ENCODE peak calls at places on chromosome 19, in seven cellular contexts. U is effector memory CD4-positive, alpha-beta T cell; S is heart right ventricle; G is A549; J is SK-N-SH; P is GM23338; D is suprapubic skin. V is an unnamed sample.

GRCh38 chr19:37980419-37980975 is 73.5 kb downstream of the SIPA1L3 start:
- DNase-seq in U (no peak), S (no peak), P (no peak), G (no peak), J (no peak), D (no peak), V (no peak)

GRCh38 chr19:18499055-18499775 is 22.7 kb downstream of the ELL start:
- DNase-seq in P (no peak), S (no peak), D (no peak), U (no peak), G (no peak), J (no peak), V (no peak)

GRCh38 chr19:34838753-34839431 is 65.9 kb upstream of the ZNF599 start:
- DNase-seq in U (no peak), P (peak; percentile 91), D (no peak), J (no peak), G (no peak), S (peak; percentile 33), V (no peak)

GRCh38 chr19:3976495-3977241 is 5.8 kb upstream of the DAPK3 start:
- DNase-seq in G (no peak), U (no peak), S (no peak), J (peak; percentile 19), P (peak; percentile 7), D (no peak), V (peak; percentile 91)

GRCh38 chr19:1936916-1937610 is 3.9 kb upstream of the CSNK1G2 start:
- DNase-seq in J (no peak), P (no peak), S (no peak), D (no peak), G (no peak), U (no peak), V (no peak)

GRCh38 chr19:29507081-29507860 is 18.5 kb upstream of the VSTM2B start:
- DNase-seq in D (no peak), G (no peak), J (no peak), S (no peak), P (peak; percentile 30), U (no peak), V (no peak)

GRCh38 chr19:42313096-42313839 is at the start of gene TMEM145:
- DNase-seq in J (peak; percentile 97), D (no peak), G (peak; percentile 92), P (peak; percentile 84), U (no peak), S (no peak), V (peak; percentile 84)

GRCh38 chr19:19471682-19472081 is 43.7 kb downstream of the TSSK6 start:
- DNase-seq in G (no peak), S (no peak), D (no peak), P (no peak), U (no peak), J (no peak), V (no peak)

GRCh38 chr19:6876790-6877189 is 10.6 kb upstream of the ADGRE1 start:
- DNase-seq in U (no peak), J (no peak), D (no peak), P (no peak), S (no peak), G (no peak), V (no peak)

GRCh38 chr19:11375143-11375948 is 880 bp downstream of the SWSAP1 start:
- DNase-seq in D (no peak), G (no peak), P (peak; percentile 79), J (peak; percentile 60), S (peak; percentile 53), U (peak; percentile 60), V (peak; percentile 69)

GRCh38 chr19:49558591-49558990 is 21.8 kb downstream of the NOSIP start:
- DNase-seq in G (no peak), J (no peak), U (no peak), D (no peak), P (no peak), S (no peak), V (no peak)

GRCh38 chr19:16504271-16504670 is 8.1 kb downstream of the C19orf44 start:
- DNase-seq in P (no peak), U (no peak), G (no peak), J (no peak), D (no peak), S (no peak), V (no peak)

GRCh38 chr19:3365447-3366103 is 808 bp upstream of the NFIC start:
- DNase-seq in U (no peak), S (peak; percentile 61), G (no peak), P (no peak), J (peak; percentile 82), D (no peak), V (peak; percentile 70)

GRCh38 chr19:2462635-2463421 is 6.1 kb upstream of the LMNB2 start:
- DNase-seq in G (no peak), U (no peak), J (peak; percentile 84), S (peak; percentile 87), D (peak; percentile 90), P (peak; percentile 100), V (peak; percentile 69)

GRCh38 chr19:2603320-2603719 is 99.2 kb downstream of the GNG7 start:
- DNase-seq in S (peak; percentile 70), U (no peak), D (peak; percentile 83), G (no peak), P (peak; percentile 75), J (no peak), V (no peak)

GRCh38 chr19:20078696-20079095 is 896 bp downstream of the ZNF90 start:
- DNase-seq in D (no peak), J (peak; percentile 36), U (no peak), S (no peak), G (no peak), P (peak; percentile 55), V (peak; percentile 36)

GRCh38 chr19:1449467-1450442 is at the start of gene APC2:
- DNase-seq in G (peak; percentile 54), P (peak; percentile 95), D (no peak), S (no peak), J (peak; percentile 97), U (no peak), V (peak; percentile 95)

GRCh38 chr19:51703655-51704515 is 10.8 kb downstream of the SPACA6 start:
- DNase-seq in D (peak; percentile 99), U (peak; percentile 93), P (peak; percentile 98), G (peak; percentile 93), S (peak; percentile 97), J (peak; percentile 99), V (peak; percentile 96)

GRCh38 chr19:27794444-27795042 is 1418.4 kb downstream of the UQCRFS1 start:
- DNase-seq in S (peak; percentile 17), J (no peak), D (no peak), P (peak; percentile 69), G (no peak), U (no peak), V (no peak)

GRCh38 chr19:46979103-46979769 is 40.4 kb upstream of the NPAS1 start:
- DNase-seq in P (no peak), D (no peak), U (no peak), G (no peak), S (no peak), J (no peak), V (no peak)

GRCh38 chr19:46976845-46977320 is 42.8 kb upstream of the NPAS1 start:
- DNase-seq in G (no peak), U (no peak), P (peak; percentile 70), J (peak; percentile 57), D (no peak), S (no peak), V (no peak)

GRCh38 chr19:46978470-46978869 is 41.2 kb upstream of the NPAS1 start:
- DNase-seq in J (no peak), S (no peak), D (no peak), G (no peak), U (no peak), P (no peak), V (no peak)

GRCh38 chr19:46975918-46976782 is 43.5 kb upstream of the NPAS1 start:
- DNase-seq in S (peak; percentile 94), P (peak; percentile 82), J (peak; percentile 69), U (no peak), G (no peak), D (peak; percentile 95), V (peak; percentile 53)

GRCh38 chr19:46977548-46977947 is 42.1 kb upstream of the NPAS1 start:
- DNase-seq in J (peak; percentile 64), D (no peak), G (no peak), P (no peak), S (no peak), U (no peak), V (no peak)
- H3K4me1 ChIP-seq in J (peaks cover 59% of the 10 kb centered on the region), D (peaks cover 83% of the 10 kb centered on the region), G (peaks cover 44% of the 10 kb centered on the region), P (peaks cover 34% of the 10 kb centered on the region), S (peaks cover 50% of the 10 kb centered on the region), U (no peaks in the 10 kb centered on the region), V (peaks cover 8% of the 10 kb centered on the region)

GRCh38 chr19:47661161-47661560 is 52.1 kb upstream of the EHD2 start:
- DNase-seq in S (no peak), U (no peak), J (no peak), P (no peak), D (no peak), G (no peak), V (no peak)

GRCh38 chr19:47660435-47660832 is 51.5 kb downstream of the BICRA start:
- DNase-seq in P (no peak), U (no peak), S (no peak), D (no peak), J (no peak), G (no peak), V (no peak)

GRCh38 chr19:47663435-47663910 is 49.7 kb upstream of the EHD2 start:
- DNase-seq in S (no peak), G (no peak), D (no peak), U (no peak), J (no peak), P (no peak), V (no peak)

GRCh38 chr19:47661571-47661970 is 51.7 kb upstream of the EHD2 start:
- DNase-seq in D (no peak), S (no peak), U (no peak), P (no peak), J (no peak), G (no peak), V (no peak)

GRCh38 chr19:47663911-47664771 is 49.1 kb upstream of the EHD2 start:
- DNase-seq in U (no peak), D (peak; percentile 91), J (no peak), G (peak; percentile 44), S (no peak), P (no peak), V (no peak)
- H3K4me1 ChIP-seq in U (no peaks in the 10 kb centered on the region), D (peaks cover 63% of the 10 kb centered on the region), J (no peaks in the 10 kb centered on the region), G (peaks cover 72% of the 10 kb centered on the region), S (peaks cover 51% of the 10 kb centered on the region), P (peaks cover 15% of the 10 kb centered on the region), V (peaks cover 7% of the 10 kb centered on the region)

DNA sequence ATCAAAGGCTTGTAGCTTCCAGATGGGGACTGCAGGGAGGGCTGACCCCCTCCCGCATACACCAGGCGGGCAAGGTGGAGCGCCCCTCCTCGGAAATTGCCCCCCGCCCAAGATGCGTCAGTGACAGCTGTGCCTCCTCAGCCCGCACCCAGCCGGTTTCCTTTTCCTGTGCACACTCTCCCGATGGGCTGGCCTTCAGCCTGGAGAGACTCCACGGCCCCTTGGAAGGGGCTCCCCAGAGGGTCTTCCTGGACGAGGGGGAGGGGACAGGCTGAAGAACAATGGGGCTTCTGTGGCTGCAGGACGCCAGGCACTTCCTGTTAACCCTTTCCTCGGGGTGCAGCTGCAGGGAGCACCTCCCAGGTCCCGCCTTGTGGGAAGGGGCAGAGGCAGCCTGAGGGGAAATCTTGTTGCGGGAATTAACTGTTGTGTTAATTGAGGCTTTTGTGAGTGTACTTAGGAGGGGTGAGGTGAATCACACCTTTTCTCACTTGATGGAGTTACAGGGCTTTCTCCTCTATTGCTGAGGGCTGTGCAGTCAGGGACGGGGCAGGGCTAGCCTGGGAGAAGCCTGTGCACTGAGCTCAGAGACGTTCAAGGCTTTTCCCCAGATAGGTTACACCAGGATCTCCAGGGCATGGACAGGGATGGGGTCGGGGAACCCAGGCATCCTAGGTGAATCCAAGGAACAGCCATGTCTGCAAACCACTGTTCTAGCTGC is 14.3 kb downstream of the IER2 start:
- DNase-seq in D (no peak), S (peak; percentile 79), P (peak; percentile 99), G (no peak), U (peak; percentile 42), J (peak; percentile 84), V (peak; percentile 91)
- H3K4me1 ChIP-seq in D (peaks cover 87% of the 10 kb centered on the region), S (peaks cover 54% of the 10 kb centered on the region), P (peaks cover 72% of the 10 kb centered on the region), G (peaks cover 74% of the 10 kb centered on the region), U (peaks cover 72% of the 10 kb centered on the region), J (peaks cover 40% of the 10 kb centered on the region), V (peaks cover 20% of the 10 kb centered on the region)

GRCh38 chr19:57537953-57538547 is 10.9 kb downstream of the ZNF549 start:
- DNase-seq in G (no peak), P (no peak), D (no peak), U (no peak), S (no peak), J (no peak), V (no peak)
- H3K4me1 ChIP-seq in G (no peaks in the 10 kb centered on the region), P (no peaks in the 10 kb centered on the region), D (no peaks in the 10 kb centered on the region), U (no peaks in the 10 kb centered on the region), S (no peaks in the 10 kb centered on the region), J (no peaks in the 10 kb centered on the region), V (no peaks in the 10 kb centered on the region)